ENCODE peak calls at places on chromosome 21, in six cellular contexts. Z, A, D, Q, P and V are unnamed samples.

GRCh38 chr21:38500073-38500472 is 1.8 kb upstream of the ERG start:
- DNase-seq in Z (no peak), A (no peak), D (no peak), Q (no peak), P (no peak), V (no peak)

GRCh38 chr21:30232011-30232410 is 16.1 kb upstream of the CLDN8 start:
- DNase-seq in Z (no peak), A (no peak), D (no peak), Q (no peak), P (no peak), V (no peak)

GRCh38 chr21:26513212-26513611 is 59.9 kb downstream of the CYYR1 start:
- DNase-seq in Z (no peak), A (no peak), D (no peak), Q (peak), P (peak), V (no peak)

GRCh38 chr21:44867999-44868700 is 5.3 kb downstream of the PTTG1IP start:
- DNase-seq in Z (no peak), A (no peak), D (peak), Q (no peak), P (no peak), V (no peak)

GRCh38 chr21:26732442-26733221 is 112.6 kb downstream of the ADAMTS1 start:
- DNase-seq in Z (no peak), A (no peak), D (no peak), Q (peak), P (peak), V (no peak)

GRCh38 chr21:26389971-26390641 is 183.0 kb downstream of the CYYR1 start:
- DNase-seq in Z (peak), A (no peak), D (no peak), Q (peak), P (peak), V (no peak)

GRCh38 chr21:45376459-45377324 is 28.3 kb upstream of the COL18A1 start:
- DNase-seq in Z (no peak), A (no peak), D (no peak), Q (peak), P (no peak), V (no peak)

GRCh38 chr21:17819878-17820232 is 699 bp upstream of the C21orf91 start:
- DNase-seq in Z (peak), A (peak), D (no peak), Q (no peak), P (no peak), V (peak)

GRCh38 chr21:46120301-46121285 is 22.7 kb downstream of the COL6A2 start:
- DNase-seq in Z (no peak), A (peak), D (no peak), Q (no peak), P (no peak), V (no peak)

GRCh38 chr21:43884861-43885370 is 19.9 kb downstream of the AGPAT3 start:
- DNase-seq in Z (peak), A (no peak), D (no peak), Q (no peak), P (no peak), V (no peak)

GRCh38 chr21:16116067-16116466 is 386.3 kb downstream of the USP25 start:
- DNase-seq in Z (no peak), A (no peak), D (no peak), Q (no peak), P (no peak), V (no peak)

GRCh38 chr21:43313939-43314405 is 113.0 kb downstream of the SIK1 start:
- DNase-seq in Z (no peak), A (no peak), D (no peak), Q (no peak), P (no peak), V (no peak)

GRCh38 chr21:33268736-33269441 is 2.7 kb downstream of the IL10RB start:
- DNase-seq in Z (no peak), A (peak), D (peak), Q (no peak), P (no peak), V (peak)

GRCh38 chr21:35086357-35086756 is 37.3 kb upstream of the RUNX1 start:
- DNase-seq in Z (no peak), A (no peak), D (no peak), Q (no peak), P (peak), V (no peak)

GRCh38 chr21:32611471-32611997 is 643 bp downstream of the CFAP298 start:
- DNase-seq in Z (no peak), A (peak), D (peak), Q (peak), P (peak), V (peak)